ENCODE peak calls at places on chromosomes 11 and 22, in seven cellular contexts. F is GM23338, Y is hepatocyte, X is HCT116, E is neural progenitor cell, O is SK-N-SH, N is GM23248. A is an unnamed sample.

GRCh38 chr22:44578516-44579230 is 80.6 kb upstream of the RTL6 start:
- DNase-seq in F (no peak), Y (no peak), X (no peak), E (no peak), O (no peak), N (no peak), A (no peak)

GRCh38 chr11:126538071-126538470 is 182.6 kb downstream of the ST3GAL4 start:
- DNase-seq in F (no peak), Y (no peak), X (no peak), E (no peak), O (no peak), N (no peak), A (no peak)

GRCh38 chr11:34205326-34206035 is 100.1 kb downstream of the NAT10 start:
- DNase-seq in F (no peak), Y (no peak), X (no peak), E (no peak), O (no peak), N (no peak), A (no peak)

GRCh38 chr11:36164522-36165250 is 124.5 kb downstream of the COMMD9 start:
- DNase-seq in F (no peak), Y (no peak), X (no peak), E (no peak), O (no peak), N (peak; percentile 37), A (no peak)

GRCh38 chr11:8867856-8868705 is 42.9 kb upstream of the AKIP1 start:
- DNase-seq in F (no peak), Y (no peak), X (no peak), E (no peak), O (no peak), N (peak; percentile 79), A (no peak)

GRCh38 chr11:86370922-86371614 is 3.6 kb upstream of the CCDC81 start:
- DNase-seq in F (peak; percentile 35), Y (peak; percentile 54), X (no peak), E (no peak), O (no peak), N (peak; percentile 79), A (no peak)

GRCh38 chr11:130611791-130612251 is 163.4 kb downstream of the ADAMTS15 start:
- DNase-seq in F (no peak), Y (no peak), X (no peak), E (no peak), O (no peak), N (peak; percentile 93), A (no peak)

GRCh38 chr11:23078289-23078971 is 218.2 kb upstream of the CCDC179 start:
- DNase-seq in F (no peak), Y (no peak), X (no peak), E (no peak), O (no peak), N (peak; percentile 45), A (no peak)

GRCh38 chr11:47257518-47258316 is at the start of gene NR1H3:
- DNase-seq in F (peak; percentile 84), Y (peak; percentile 80), X (no peak), E (peak; percentile 79), O (peak; percentile 79), N (peak; percentile 73), A (peak; percentile 28)

GRCh38 chr11:108069947-108070346 is 51.4 kb upstream of the ACAT1 start:
- DNase-seq in F (no peak), Y (no peak), X (no peak), E (no peak), O (no peak), N (peak; percentile 88), A (no peak)

GRCh38 chr11:117607449-117607848 is 189.6 kb downstream of the DSCAML1 start:
- DNase-seq in F (no peak), Y (no peak), X (no peak), E (no peak), O (no peak), N (no peak), A (no peak)

GRCh38 chr11:115151010-115151409 is 353.2 kb downstream of the CADM1 start:
- DNase-seq in F (no peak), Y (no peak), X (no peak), E (no peak), O (no peak), N (no peak), A (no peak)

GRCh38 chr11:30801357-30801756 is 215.2 kb upstream of the MPPED2 start:
- DNase-seq in F (no peak), Y (no peak), X (no peak), E (no peak), O (no peak), N (no peak), A (no peak)

GRCh38 chr11:67548555-67549110 is 25.4 kb upstream of the CABP2 start:
- DNase-seq in F (no peak), Y (no peak), X (no peak), E (no peak), O (no peak), N (no peak), A (no peak)

GRCh38 chr11:62556872-62557631 is 10.4 kb upstream of the AHNAK start:
- DNase-seq in F (no peak), Y (no peak), X (no peak), E (no peak), O (no peak), N (peak; percentile 36), A (no peak)

GRCh38 chr11:20415432-20415831 is 27.9 kb downstream of the PRMT3 start:
- DNase-seq in F (no peak), Y (no peak), X (no peak), E (no peak), O (no peak), N (no peak), A (no peak)

GRCh38 chr11:7965386-7965785 is at the start of gene NLRP10:
- DNase-seq in F (no peak), Y (no peak), X (no peak), E (no peak), O (no peak), N (peak; percentile 94), A (no peak)

GRCh38 chr22:45344339-45344738 is 34.6 kb downstream of the FAM118A start:
- DNase-seq in F (peak; percentile 26), Y (peak; percentile 28), X (no peak), E (peak; percentile 48), O (no peak), N (peak; percentile 31), A (no peak)

GRCh38 chr11:3122775-3123201 is 42.3 kb downstream of the OSBPL5 start:
- DNase-seq in F (no peak), Y (no peak), X (no peak), E (no peak), O (peak; percentile 30), N (no peak), A (no peak)

GRCh38 chr11:117287668-117288067 is 3.5 kb upstream of the BACE1-AS start:
- DNase-seq in F (no peak), Y (peak; percentile 41), X (no peak), E (no peak), O (no peak), N (no peak), A (no peak)

GRCh38 chr22:22773979-22774738 is 113.5 kb upstream of the IGLL5 start:
- DNase-seq in F (no peak), Y (no peak), X (no peak), E (no peak), O (no peak), N (no peak), A (peak; percentile 80)

GRCh38 chr11:100367892-100368291 is 319.2 kb upstream of the ARHGAP42 start:
- DNase-seq in F (no peak), Y (no peak), X (no peak), E (no peak), O (no peak), N (no peak), A (no peak)

GRCh38 chr11:119650251-119650650 is 78.7 kb downstream of the NECTIN1 start:
- DNase-seq in F (peak; percentile 47), Y (no peak), X (no peak), E (no peak), O (no peak), N (no peak), A (no peak)

GRCh38 chr22:32971252-32971651 is 86.9 kb downstream of the SYN3 start:
- DNase-seq in F (no peak), Y (no peak), X (no peak), E (no peak), O (no peak), N (no peak), A (no peak)

DNA sequence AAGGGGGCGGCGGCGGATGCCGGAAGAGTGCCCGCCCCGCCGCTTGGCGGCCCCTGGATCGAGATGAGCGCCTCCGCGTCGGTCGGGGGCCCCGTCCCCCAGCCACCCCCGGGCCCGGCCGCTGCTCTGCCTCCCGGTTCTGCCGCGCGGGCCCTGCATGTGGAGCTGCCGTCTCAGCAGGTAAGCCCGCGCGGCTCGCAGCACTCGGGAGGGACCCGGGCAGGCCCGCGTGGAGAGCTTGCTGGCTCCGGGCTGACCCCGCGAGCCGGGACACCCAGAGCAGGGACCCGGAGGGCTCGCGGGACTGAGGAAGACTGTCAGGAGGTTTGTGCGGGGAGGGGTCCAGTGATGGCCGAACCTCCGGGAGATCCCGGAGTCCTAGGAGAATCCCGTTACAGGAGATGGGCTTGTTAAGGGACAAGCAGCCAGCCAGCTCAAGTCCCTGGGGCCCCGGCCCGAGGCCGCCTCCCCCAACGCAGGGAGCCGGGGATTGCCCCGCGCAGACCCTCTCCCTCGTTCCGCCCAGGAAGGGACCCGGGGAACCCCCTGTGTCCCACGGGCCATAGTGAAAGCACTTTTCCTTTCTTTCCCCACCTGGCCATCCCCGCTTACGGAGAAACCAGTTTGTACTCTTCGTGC is 454 bp downstream of the UVRAG start:
- DNase-seq in F (peak; percentile 78), Y (peak; percentile 75), X (no peak), E (no peak), O (no peak), N (peak; percentile 68), A (peak; percentile 44)
- TF ChIP-seq EZH2phosphoT487 in F (no peak), Y (no peak), X (no peak), E (no peak), O (no peak), N (no peak), A (no peak)

GRCh38 chr11:114051558-114051957 is 8.0 kb upstream of the ZBTB16 start:
- DNase-seq in F (no peak), Y (no peak), X (no peak), E (no peak), O (no peak), N (no peak), A (no peak)
- H3K4me3 ChIP-seq in F (no peak overlapping the region), Y (no peak overlapping the region), X (no peak overlapping the region), E (no peak overlapping the region), O (no peak overlapping the region), N (no peak overlapping the region), A (no peak overlapping the region)

GRCh38 chr11:97814325-97814959 is 1206.3 kb upstream of the CNTN5 start:
- DNase-seq in F (no peak), Y (no peak), X (no peak), E (no peak), O (no peak), N (no peak), A (no peak)
- TF ChIP-seq EZH2phosphoT487 in F (no peak), Y (no peak), X (no peak), E (no peak), O (no peak), N (no peak), A (no peak)

DNA sequence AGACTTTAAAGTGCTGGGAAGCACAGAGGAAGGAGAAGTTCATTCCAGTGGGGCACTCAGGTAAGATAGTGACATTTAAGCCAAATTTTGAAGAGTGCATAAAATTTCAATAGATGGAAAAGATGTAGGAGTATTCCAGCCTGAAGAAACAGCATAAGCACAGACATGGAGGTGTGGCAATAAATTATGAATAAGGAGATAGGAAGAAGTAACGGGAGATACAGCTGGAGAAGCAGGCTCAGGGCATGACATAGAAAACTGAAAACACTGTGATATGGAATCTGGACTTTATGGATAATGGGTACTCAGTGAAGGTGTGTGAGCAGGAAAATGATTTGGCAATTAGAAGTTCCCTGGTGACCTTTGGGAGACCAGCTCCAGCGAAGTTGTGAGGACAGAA is 33.3 kb downstream of the P4HA3 start:
- DNase-seq in F (no peak), Y (no peak), X (no peak), E (no peak), O (no peak), N (no peak), A (no peak)
- H3K4me3 ChIP-seq in F (no peak overlapping the region), Y (no peak overlapping the region), X (no peak overlapping the region), E (no peak overlapping the region), O (no peak overlapping the region), N (no peak overlapping the region), A (no peak overlapping the region)

GRCh38 chr11:75013051-75013450 is 24.3 kb downstream of the NEU3 start:
- DNase-seq in F (no peak), Y (no peak), X (no peak), E (no peak), O (no peak), N (peak; percentile 41), A (no peak)
- TF ChIP-seq EZH2phosphoT487 in F (no peak), Y (no peak), X (no peak), E (no peak), O (no peak), N (no peak), A (no peak)